ENCODE peak calls at places on chromosomes 2 and 18, in six cellular contexts. A is tibial nerve, G is AG09309, X is fibroblast of pulmonary artery, V is endodermal cell, H is cardiac muscle cell. T is an unnamed sample.
A peak's percentile ranks its signal among the peaks of the same experiment; 100 is the strongest.

GRCh38 chr2:74528600-74529356 is 728 bp downstream of the AUP1 start:
- DNase-seq in H (no peak), G (no peak), V (no peak), X (no peak), A (no peak), T (no peak)

GRCh38 chr2:216850665-216851327 is 9.1 kb downstream of the TNP1 start:
- DNase-seq in V (no peak), H (no peak), X (no peak), G (no peak), A (no peak), T (no peak)

GRCh38 chr18:3067213-3068118 is 54.5 kb upstream of the LPIN2 start:
- DNase-seq in G (no peak), A (no peak), X (no peak), V (peak; percentile 43), H (no peak), T (no peak)

GRCh38 chr2:178994264-178994663 is 55.7 kb downstream of the CCDC141 start:
- DNase-seq in H (no peak), X (no peak), G (no peak), A (no peak), V (no peak), T (no peak)

GRCh38 chr2:133710613-133711012 is 142.3 kb upstream of the NCKAP5 start:
- DNase-seq in G (peak; percentile 88), X (no peak), H (no peak), A (no peak), V (no peak), T (no peak)

GRCh38 chr2:197777823-197778407 is 7.2 kb downstream of the BOLL start:
- DNase-seq in X (peak; percentile 69), A (no peak), G (peak; percentile 16), V (peak; percentile 46), H (peak; percentile 19), T (peak; percentile 6)

GRCh38 chr18:36578871-36579270 is 249.9 kb downstream of the TPGS2 start:
- DNase-seq in G (peak; percentile 47), V (no peak), H (no peak), X (peak; percentile 49), A (no peak), T (no peak)

GRCh38 chr18:59799383-59800015 is 100.3 kb upstream of the PMAIP1 start:
- DNase-seq in X (no peak), V (no peak), A (no peak), G (no peak), H (no peak), T (no peak)

GRCh38 chr2:150007815-150008430 is 420.3 kb upstream of the MMADHC start:
- DNase-seq in G (no peak), X (no peak), V (no peak), H (no peak), A (no peak), T (no peak)

GRCh38 chr2:70549064-70549710 is 4.4 kb downstream of the TGFA start:
- DNase-seq in V (no peak), H (no peak), A (no peak), X (no peak), G (no peak), T (no peak)

GRCh38 chr2:41963661-41964525 is 83.9 kb upstream of the PKDCC start:
- DNase-seq in A (no peak), H (peak; percentile 58), X (peak; percentile 72), V (peak; percentile 83), G (no peak), T (no peak)
- TF ChIP-seq CTCF in A (no peak), H (no peak), X (no peak), V (peak; percentile 35), G (no peak), T (no peak)

GRCh38 chr2:222709191-222709891 is 37.9 kb downstream of the MOGAT1 start:
- DNase-seq in X (peak; percentile 99), V (peak; percentile 69), H (peak; percentile 43), A (peak; percentile 33), G (peak; percentile 86), T (no peak)
- H3K4me3 ChIP-seq in X (peak overlapping the region; percentile 35), V (no peak overlapping the region), H (no peak overlapping the region), A (no peak overlapping the region), G (peak overlapping the region; percentile 25), T (no peak overlapping the region)

DNA sequence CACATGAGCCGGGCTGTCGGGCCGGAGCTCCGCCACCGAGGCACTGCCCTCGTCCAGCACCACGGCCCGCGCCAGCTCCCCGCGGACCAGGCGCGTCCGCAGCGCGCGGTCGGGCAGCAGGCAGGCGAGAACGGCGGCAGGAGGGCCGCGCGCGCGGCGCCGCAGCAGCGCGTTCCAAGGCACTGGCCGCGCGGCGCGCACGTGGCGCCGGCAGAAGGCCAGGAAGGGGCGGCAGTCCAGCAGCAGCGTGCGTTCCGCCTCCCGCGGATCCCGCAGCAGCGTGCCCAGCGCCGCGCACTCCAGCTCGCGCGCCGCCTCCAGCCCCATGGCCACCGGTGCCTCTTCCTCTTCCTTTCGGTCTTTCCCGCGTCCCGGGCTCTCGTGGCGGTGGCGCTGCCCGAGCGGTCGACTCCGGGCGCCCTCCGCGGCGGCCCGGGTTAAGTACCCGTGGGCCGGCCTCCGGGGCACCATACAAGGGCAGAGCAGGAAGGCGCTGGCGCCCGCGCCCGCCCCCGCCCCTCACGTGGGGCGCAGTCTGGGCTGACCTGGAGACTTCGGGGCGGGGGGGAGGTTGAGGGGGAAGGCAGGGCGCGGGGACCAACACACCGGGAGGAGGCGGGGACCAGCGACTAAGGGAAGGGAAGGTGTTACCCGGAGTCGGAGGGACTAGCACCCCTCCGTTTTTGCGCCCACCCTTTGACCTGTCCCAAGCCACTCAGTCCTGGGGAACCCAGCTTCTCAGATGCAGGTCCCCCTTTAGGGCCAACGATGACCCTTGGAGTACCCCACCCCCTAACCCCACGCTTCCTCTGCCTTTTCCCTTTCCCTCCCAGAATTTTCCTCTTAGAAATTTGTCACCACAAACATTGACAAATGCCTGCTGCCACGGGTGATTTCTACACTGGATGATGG is at the start of gene DUSP2:
- DNase-seq in G (no peak), A (peak; percentile 27), V (peak; percentile 84), H (peak; percentile 67), X (peak; percentile 60), T (peak; percentile 45)
- TF ChIP-seq CTCF in G (no peak), A (no peak), V (peak; percentile 15), H (peak; percentile 5), X (no peak), T (no peak)

GRCh38 chr2:108965540-108966299 is 23.3 kb downstream of the EDAR start:
- DNase-seq in A (no peak), V (no peak), X (no peak), H (no peak), G (no peak), T (no peak)
- H3K4me3 ChIP-seq in A (no peak overlapping the region), V (no peak overlapping the region), X (no peak overlapping the region), H (no peak overlapping the region), G (no peak overlapping the region), T (no peak overlapping the region)

DNA sequence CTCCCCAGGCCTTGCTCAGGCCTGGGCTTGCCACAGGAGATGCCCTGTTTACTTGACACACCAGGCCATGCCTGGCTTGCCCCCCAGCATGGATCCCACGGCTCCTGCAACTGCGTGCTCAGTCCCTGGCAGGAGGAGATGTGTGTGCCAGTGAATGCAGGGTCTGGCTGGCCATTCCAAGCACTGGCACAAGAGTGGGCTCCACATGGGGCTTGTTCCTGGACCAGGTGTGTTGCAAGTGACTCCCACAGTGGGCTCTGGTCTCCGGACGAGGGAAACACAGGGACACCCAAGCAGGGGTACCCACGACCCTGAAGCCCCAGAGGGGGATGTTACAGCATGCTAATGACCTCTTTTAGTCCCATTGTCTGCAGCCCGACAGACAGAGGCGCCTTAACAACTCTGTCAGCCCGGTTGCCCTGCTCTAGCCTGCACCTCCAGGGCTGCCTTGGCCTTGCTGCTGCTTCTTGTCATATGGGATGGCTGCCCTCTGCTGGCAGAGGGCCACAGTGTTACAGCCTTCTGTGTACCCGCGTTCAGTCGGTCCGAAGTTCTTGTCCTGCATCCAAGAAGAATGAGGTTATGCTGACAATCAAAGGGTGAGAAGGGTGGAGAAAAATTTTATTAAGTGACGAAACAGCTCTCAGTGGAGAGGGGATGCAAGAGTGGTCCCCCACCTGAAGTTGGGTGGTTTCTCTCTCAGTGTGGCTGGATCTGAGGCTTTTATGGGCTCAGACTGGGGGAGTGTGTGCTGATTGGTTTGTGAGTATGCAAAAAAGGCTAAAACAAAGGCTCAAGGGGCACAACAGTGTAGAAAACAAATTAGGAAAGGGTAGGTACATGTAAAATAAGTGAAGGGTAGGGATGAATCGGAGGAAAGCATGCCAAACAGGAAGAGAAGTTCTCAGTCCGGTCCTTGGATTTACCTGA is 180.4 kb downstream of the MBD5 start:
- DNase-seq in A (no peak), V (peak; percentile 96), G (no peak), H (peak; percentile 61), X (peak; percentile 49), T (no peak)
- TF ChIP-seq CTCF in A (no peak), V (peak; percentile 90), G (peak; percentile 55), H (peak; percentile 36), X (peak; percentile 37), T (peak; percentile 22)

GRCh38 chr2:176581557-176582150 is 312.4 kb downstream of the MTX2 start:
- DNase-seq in X (no peak), A (no peak), V (no peak), H (no peak), G (no peak), T (no peak)

GRCh38 chr2:176575237-176575744 is 306.0 kb downstream of the MTX2 start:
- DNase-seq in A (no peak), H (no peak), X (no peak), G (no peak), V (no peak), T (no peak)

GRCh38 chr2:176579608-176580007 is 310.4 kb downstream of the MTX2 start:
- DNase-seq in X (no peak), H (no peak), V (no peak), G (no peak), A (no peak), T (no peak)

GRCh38 chr2:176574415-176575236 is 305.4 kb downstream of the MTX2 start:
- DNase-seq in A (no peak), G (no peak), X (no peak), H (no peak), V (no peak), T (no peak)

DNA sequence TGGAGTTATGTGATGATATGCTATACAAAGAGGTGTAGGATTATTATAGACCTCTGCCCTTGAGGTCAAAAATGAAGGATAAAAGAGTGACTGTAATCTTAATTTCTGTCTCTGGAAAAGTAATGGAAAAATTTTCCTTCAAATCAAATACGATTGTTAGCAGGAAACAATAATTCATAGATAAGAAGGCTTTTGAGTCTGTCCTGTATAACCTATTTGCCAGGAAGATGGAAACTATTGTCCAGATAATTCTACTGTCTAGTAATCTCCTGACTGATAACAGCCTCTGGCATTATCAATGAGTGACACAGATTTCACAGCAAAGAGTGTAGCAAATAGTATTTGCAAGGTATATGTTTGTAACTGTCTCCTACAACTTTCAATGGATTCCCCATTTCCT is 307.8 kb downstream of the MTX2 start:
- DNase-seq in G (no peak), H (no peak), A (no peak), V (no peak), X (no peak), T (no peak)
- H3K4me3 ChIP-seq in G (no peak overlapping the region), H (no peak overlapping the region), A (no peak overlapping the region), V (no peak overlapping the region), X (no peak overlapping the region), T (no peak overlapping the region)

GRCh38 chr2:3827673-3828575 is 124.5 kb downstream of the DCDC2C start:
- DNase-seq in G (no peak), V (peak; percentile 66), X (peak; percentile 21), A (no peak), H (peak; percentile 51), T (no peak)
- TF ChIP-seq CTCF in G (peak; percentile 23), V (peak; percentile 84), X (peak; percentile 61), A (peak; percentile 23), H (peak; percentile 65), T (peak; percentile 66)